ENCODE peak calls at places on chromosomes 2 and 18, in six cellular contexts. O is nephron progenitor cell; P is MV-4-11; R is NCI-H748 treated with DMSO at 0.1 percent for 48 hours; V is hippocampal formation; G is effector memory CD8-positive, alpha-beta T cell. J is an unnamed sample.

GRCh38 chr2:167196461-167197252 is 308.4 kb downstream of the XIRP2 start:
- DNase-seq in O (no peak), P (peak), R (no peak), V (no peak), G (no peak), J (no peak)

GRCh38 chr2:204468689-204469429 is 76.4 kb upstream of the PARD3B start:
- DNase-seq in O (no peak), P (no peak), R (no peak), V (no peak), G (no peak), J (no peak)

GRCh38 chr2:211114826-211115450 is 558.5 kb downstream of the CPS1 start:
- DNase-seq in O (no peak), P (no peak), R (no peak), V (peak), G (no peak), J (no peak)

GRCh38 chr2:64888591-64889309 is 100.4 kb upstream of the SLC1A4 start:
- DNase-seq in O (no peak), P (no peak), R (no peak), V (no peak), G (no peak), J (no peak)

GRCh38 chr2:222364280-222364895 is 60.0 kb upstream of the SGPP2 start:
- DNase-seq in O (no peak), P (peak), R (no peak), V (no peak), G (no peak), J (no peak)

GRCh38 chr18:35478520-35479435 is 19.0 kb downstream of the INO80C start:
- DNase-seq in O (no peak), P (peak), R (no peak), V (peak), G (no peak), J (no peak)

GRCh38 chr18:26091047-26091630 is 726 bp upstream of the SS18 start:
- DNase-seq in O (no peak), P (no peak), R (peak), V (peak), G (no peak), J (peak)

GRCh38 chr2:120926463-120927165 is 190.9 kb downstream of the GLI2 start:
- DNase-seq in O (peak), P (no peak), R (no peak), V (no peak), G (no peak), J (no peak)

GRCh38 chr2:235734700-235735205 is 240.9 kb downstream of the AGAP1 start:
- DNase-seq in O (no peak), P (no peak), R (no peak), V (no peak), G (no peak), J (no peak)

GRCh38 chr2:98086491-98087446 is at the start of gene VWA3B:
- DNase-seq in O (peak), P (peak), R (peak), V (no peak), G (no peak), J (peak)

GRCh38 chr2:71243548-71244301 is 16.8 kb upstream of the PAIP2B start:
- DNase-seq in O (no peak), P (no peak), R (no peak), V (peak), G (no peak), J (no peak)

GRCh38 chr18:48863432-48864065 is 87.2 kb downstream of the SMAD7 start:
- DNase-seq in O (no peak), P (no peak), R (no peak), V (no peak), G (no peak), J (no peak)